ENCODE peak calls at places on chromosomes 1 and 21, in four cellular contexts. G, D, B and P are unnamed samples.

GRCh38 chr1:229397762-229398161 is 36.1 kb downstream of the ACTA1 start:
- DNase-seq in G (no peak), D (no peak), B (no peak), P (no peak)

GRCh38 chr1:21823206-21823979 is 11.3 kb downstream of the LDLRAD2 start:
- DNase-seq in G (no peak), D (no peak), B (no peak), P (no peak)

GRCh38 chr21:44687671-44688070 is 5.7 kb upstream of the KRTAP12-1 start:
- DNase-seq in D (no peak), G (no peak), B (no peak), P (no peak)

GRCh38 chr1:155011437-155011907 is 8.9 kb downstream of the ZBTB7B start:
- DNase-seq in D (no peak), B (no peak), G (no peak), P (no peak)

GRCh38 chr1:53372501-53372951 is 44.7 kb upstream of the LRP8 start:
- DNase-seq in G (no peak), D (no peak), B (no peak), P (no peak)

GRCh38 chr1:43586136-43586726 is 55.5 kb downstream of the PTPRF start:
- DNase-seq in B (no peak), D (no peak), G (no peak), P (no peak)

GRCh38 chr21:36482181-36482580 is 2.3 kb upstream of the CLDN14 start:
- DNase-seq in G (no peak), B (no peak), D (no peak), P (no peak)

GRCh38 chr1:223487514-223488259 is 94.5 kb downstream of the CCDC185 start:
- DNase-seq in B (no peak), D (no peak), G (no peak), P (no peak)

GRCh38 chr1:6158181-6158580 is 21.9 kb downstream of the CHD5 start:
- DNase-seq in G (no peak), D (no peak), B (no peak), P (no peak)

GRCh38 chr1:240765732-240766363 is 153.9 kb upstream of the GREM2 start:
- DNase-seq in B (no peak), G (no peak), D (no peak), P (no peak)

GRCh38 chr1:41847733-41848132 is 71.0 kb downstream of the HIVEP3 start:
- DNase-seq in B (no peak), D (no peak), G (no peak), P (no peak)

GRCh38 chr1:46725736-46726108 is 6.8 kb upstream of the EFCAB14 start:
- DNase-seq in G (no peak), B (no peak), D (no peak), P (peak)

GRCh38 chr1:207084701-207085180 is 3.9 kb upstream of the C4BPB start:
- DNase-seq in G (peak), D (peak), B (no peak), P (peak)

GRCh38 chr1:88800382-88801051 is 90.8 kb downstream of the GTF2B start:
- DNase-seq in G (peak), D (peak), B (no peak), P (peak)

GRCh38 chr1:168230709-168231108 is 4.9 kb downstream of the SFT2D2 start:
- DNase-seq in D (no peak), G (no peak), B (no peak), P (peak)

GRCh38 chr1:189775343-189775742 is 702.3 kb downstream of the BRINP3 start:
- DNase-seq in B (no peak), G (no peak), D (no peak), P (peak)

GRCh38 chr21:46096997-46097825 is 701 bp upstream of the COL6A2 start:
- DNase-seq in D (no peak), B (no peak), G (peak), P (no peak)

GRCh38 chr1:32392358-32392757 is 1.9 kb downstream of the BSDC1 start:
- DNase-seq in D (no peak), B (no peak), G (no peak), P (no peak)

GRCh38 chr1:240092301-240093119 is 827 bp downstream of the FMN2 start:
- DNase-seq in D (peak), B (no peak), G (no peak), P (no peak)

GRCh38 chr1:4655674-4656532 is 1.5 kb downstream of the AJAP1 start:
- DNase-seq in B (no peak), D (peak), G (peak), P (no peak)

GRCh38 chr1:68795956-68796355 is 299.1 kb upstream of the DEPDC1 start:
- DNase-seq in B (no peak), G (no peak), D (no peak), P (no peak)

GRCh38 chr1:232725303-232726047 is 79.7 kb upstream of the MAP10 start:
- DNase-seq in B (peak), D (no peak), G (no peak), P (no peak)

GRCh38 chr1:232722626-232723025 is 82.6 kb upstream of the MAP10 start:
- DNase-seq in B (no peak), D (no peak), G (no peak), P (no peak)

GRCh38 chr1:232728507-232729263 is 76.5 kb upstream of the MAP10 start:
- DNase-seq in G (no peak), B (no peak), D (no peak), P (no peak)

DNA sequence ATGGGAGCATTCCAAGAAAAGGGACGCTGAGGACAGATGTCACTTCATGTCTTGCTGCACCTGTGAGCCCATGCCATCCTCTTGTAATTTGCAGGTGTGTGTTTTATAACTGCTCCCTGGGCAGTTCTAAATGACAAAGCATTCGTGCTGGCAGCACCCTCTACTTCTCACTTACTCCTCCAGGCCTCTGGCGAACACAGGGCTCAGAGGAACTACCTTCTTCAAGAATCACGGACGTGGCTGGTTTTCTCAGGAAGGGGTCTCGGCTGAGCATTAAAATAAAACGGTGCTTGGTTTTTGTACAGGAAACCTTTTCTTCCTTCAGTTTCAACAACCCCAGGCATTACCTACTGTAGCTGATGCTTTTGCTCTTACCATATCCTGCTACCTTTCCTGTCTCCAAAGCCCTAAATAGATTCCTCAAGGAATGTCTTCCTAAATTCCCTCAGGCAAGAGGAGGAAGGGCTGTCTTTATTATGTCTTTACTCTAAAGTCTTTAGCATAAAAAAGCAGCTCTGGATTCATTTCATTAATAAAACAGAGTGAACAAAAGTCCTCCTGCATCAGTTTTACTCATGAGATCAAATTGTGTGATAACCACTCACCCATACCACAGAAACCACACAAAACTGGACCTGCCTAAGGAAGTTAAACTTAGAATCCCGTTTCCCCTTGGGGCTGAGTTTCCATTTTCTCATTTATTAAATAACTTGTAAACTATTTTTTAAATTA is 79.0 kb upstream of the MAP10 start:
- DNase-seq in D (no peak), G (no peak), B (no peak), P (no peak)
- TF ChIP-seq TARDBP in D (no peak), G (no peak), B (no peak), P (no peak)

GRCh38 chr1:198206292-198206691 is 49.5 kb downstream of the NEK7 start:
- DNase-seq in B (no peak), G (no peak), D (no peak), P (no peak)

GRCh38 chr1:198199105-198199504 is 42.3 kb downstream of the NEK7 start:
- DNase-seq in B (no peak), D (no peak), G (no peak), P (no peak)

GRCh38 chr1:198205021-198205684 is 48.4 kb downstream of the NEK7 start:
- DNase-seq in D (no peak), G (no peak), B (no peak), P (no peak)

GRCh38 chr1:198203434-198203833 is 46.6 kb downstream of the NEK7 start:
- DNase-seq in B (no peak), D (no peak), G (no peak), P (no peak)

DNA sequence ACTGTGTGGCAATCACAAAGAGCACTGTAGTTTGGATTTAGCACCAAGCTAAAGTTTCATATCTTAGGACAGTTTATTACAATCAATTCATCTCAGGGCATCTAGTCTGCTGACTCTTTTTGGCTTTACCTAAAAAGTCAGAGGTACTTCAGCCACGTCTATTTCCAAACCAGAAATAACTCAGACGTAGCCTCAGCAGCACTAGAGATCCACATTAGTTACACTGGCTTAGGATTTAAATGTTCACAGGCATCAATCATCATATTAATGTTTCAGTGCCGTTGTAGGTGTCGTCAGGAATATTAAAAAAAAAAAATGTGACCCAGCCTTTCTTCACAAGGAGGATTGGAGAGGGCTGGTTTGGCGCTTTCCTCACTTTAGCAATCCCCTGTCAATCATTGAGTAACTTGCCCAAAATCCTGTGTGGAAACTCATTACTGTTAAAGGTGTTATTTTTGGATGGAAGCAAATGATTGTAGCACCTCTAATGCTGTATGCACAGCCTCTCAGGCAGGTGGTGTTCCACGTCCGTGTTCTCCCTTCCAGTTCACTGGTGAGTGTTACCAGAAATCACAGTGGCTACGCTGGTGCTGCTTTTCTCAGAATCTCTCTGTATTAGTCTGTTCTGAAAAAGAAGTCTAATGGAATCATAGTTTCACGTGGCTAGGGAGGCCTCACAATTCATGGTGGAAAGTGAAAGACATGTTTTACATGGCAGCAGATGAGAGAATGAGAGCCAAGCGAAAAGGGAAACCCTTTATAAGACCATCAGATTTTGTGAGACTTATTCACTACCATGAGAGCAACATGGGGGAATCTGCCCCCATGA is 45.4 kb downstream of the NEK7 start:
- DNase-seq in B (peak), G (no peak), D (no peak), P (no peak)
- TF ChIP-seq TARDBP in B (no peak), G (no peak), D (no peak), P (no peak)

DNA sequence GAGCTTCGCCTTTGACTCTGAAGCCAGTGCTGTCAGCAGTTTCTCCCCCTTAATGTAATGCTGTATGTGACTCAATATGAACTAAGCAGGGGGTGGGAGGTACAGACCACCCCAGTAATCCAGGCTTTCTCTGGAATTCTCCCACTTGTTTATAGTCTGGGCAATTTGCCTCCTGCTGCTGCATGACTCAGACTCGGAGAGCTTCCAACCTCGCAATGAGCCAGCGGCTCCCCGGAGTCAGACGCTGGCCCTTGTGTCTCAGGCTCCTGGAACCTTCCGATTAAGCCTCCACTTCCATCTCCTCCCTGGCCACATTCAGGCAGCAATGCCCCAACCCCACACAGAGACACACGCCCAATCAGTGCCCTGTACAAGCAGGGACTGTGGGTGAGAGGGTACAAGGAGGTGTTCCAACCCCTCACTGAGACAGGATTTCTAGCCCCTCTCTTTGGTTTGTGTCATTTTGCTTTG is 471.7 kb upstream of the VAMP3 start:
- DNase-seq in D (peak), B (no peak), G (no peak), P (no peak)
- TF ChIP-seq TARDBP in D (no peak), B (no peak), G (no peak), P (no peak)

DNA sequence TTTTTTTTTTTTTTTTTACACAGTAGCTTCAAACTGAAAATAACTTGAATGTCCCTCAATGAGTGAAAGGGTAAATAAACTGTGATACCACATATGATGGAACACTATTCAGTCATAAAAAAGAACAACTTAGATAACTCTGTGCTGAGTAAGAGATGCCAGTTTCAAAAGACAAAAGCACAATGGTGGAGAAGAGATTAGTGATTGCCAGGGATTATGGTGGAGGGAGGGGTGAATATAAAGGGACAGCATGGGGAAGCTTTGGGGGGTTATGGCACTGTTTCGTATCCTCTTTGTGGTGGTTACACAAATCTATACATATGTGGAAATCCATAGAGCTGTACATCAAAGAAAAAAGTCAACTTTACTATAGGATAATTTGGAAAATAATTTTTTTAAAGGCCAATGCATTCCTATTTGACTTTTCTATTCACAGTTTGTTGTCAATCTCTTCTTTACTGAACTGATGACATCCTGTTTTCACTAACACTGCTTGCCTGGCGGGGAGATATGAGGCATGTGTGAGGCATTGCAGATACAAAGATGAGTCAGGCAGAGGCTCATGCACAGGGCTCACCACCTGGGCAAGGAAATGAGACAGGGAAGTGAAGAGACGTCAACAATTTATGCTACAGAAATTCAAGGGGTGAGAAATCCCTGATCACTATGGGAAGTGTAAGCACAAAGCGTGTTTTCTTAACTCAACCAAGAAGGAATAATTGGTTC is 302.7 kb downstream of the DUSP10 start:
- DNase-seq in D (no peak), G (no peak), B (peak), P (no peak)
- TF ChIP-seq TARDBP in D (no peak), G (no peak), B (no peak), P (no peak)

DNA sequence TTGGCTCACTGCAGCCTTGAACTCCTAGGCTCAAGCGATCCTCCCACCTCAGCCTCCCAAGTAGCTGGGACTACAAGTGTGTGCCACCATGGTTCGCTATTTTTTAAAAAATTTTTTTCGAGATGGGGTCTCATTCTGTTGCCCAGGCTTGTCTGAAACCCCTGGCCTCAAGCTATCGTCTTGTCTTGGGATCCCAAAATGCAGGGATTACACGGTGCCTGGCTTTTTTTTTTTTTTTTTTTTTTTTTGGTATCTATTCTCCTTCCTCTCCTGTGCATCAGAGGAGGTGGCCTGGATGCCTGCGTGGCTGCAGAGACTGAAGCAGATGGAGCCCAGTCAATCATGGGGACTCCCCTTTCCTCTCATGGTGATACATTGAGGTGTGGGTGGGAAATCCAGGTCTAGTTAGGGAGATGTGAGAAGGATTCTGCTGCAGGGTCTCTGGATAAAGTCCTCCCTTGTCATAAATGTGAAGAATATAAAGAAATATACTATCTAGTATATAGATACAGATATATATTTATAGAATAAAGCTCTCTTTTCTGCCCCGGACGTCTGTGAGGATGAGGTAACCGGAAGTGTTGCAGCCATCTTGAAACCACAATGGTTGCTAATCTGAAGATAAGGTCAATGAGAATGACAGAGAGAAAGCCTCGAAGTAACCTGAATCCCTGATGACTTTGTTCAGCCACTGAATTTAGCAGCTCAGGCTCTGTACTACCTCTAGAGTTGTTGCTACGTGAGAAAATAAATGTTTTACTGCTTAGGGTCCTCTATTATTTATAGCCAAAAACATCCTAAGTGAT is 19.5 kb upstream of the RGSL1 start:
- DNase-seq in D (no peak), G (no peak), B (peak), P (no peak)
- TF ChIP-seq TARDBP in D (no peak), G (no peak), B (no peak), P (no peak)

DNA sequence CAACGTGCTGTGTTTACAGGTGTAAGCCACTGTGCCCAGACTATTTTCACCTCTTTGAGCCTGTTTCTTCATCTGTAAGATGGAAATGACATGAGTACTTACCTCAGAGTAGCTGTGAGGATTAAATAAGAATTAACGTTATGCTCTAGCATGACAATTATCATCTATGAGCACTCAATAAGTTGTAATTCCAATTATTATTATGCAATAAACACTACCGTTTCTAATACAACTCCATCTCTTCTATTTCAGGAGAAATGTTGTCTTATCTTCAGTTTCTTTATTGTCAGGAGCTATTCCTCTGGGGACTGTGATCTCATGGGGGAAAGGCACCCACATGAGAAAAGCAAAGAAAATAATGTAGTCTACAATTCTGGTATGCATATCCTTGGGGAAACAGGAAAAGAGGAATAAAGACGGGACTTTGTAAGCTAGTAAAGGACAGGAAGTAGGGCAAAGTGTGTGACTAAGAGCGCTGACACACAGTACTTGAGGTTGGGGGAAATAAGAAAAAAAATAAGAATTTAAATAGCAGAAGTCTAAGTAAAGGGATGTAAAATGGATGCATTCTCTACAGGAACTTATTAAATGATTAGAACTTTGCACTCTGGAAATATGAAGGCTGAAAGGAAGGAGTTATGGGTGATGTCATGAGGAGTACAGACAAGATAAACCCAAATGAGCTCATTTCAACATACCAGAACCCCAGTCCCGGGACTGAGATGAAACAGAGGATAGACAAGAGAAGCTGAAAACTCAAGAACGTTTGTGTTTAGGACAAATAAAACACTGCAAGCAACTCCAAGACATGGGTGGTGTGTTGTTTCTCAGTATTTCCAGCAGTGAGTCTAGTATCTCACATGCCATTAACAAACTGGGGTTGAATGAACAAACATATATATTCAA is 9.8 kb downstream of the PHC2 start:
- DNase-seq in B (no peak), G (no peak), D (no peak), P (no peak)
- TF ChIP-seq TARDBP in B (no peak), G (no peak), D (no peak), P (no peak)

GRCh38 chr1:29958271-29958670 is 721.9 kb downstream of the PTPRU start:
- DNase-seq in D (no peak), B (no peak), G (no peak), P (no peak)
- TF ChIP-seq TARDBP in D (no peak), B (no peak), G (no peak), P (no peak)